ENCODE peak calls at places on chromosomes 3 and 15, in five cellular contexts. T is Peyer's patch, E is left ventricle myocardium superior, A is H54, O is NCI-H2029. Q is an unnamed sample.

GRCh38 chr3:73502609-73503560 is 121.9 kb downstream of the PDZRN3 start:
- DNase-seq in A (peak), T (no peak), E (peak), O (peak), Q (peak)

GRCh38 chr15:63462053-63462452 is 42.3 kb upstream of the USP3 start:
- DNase-seq in O (no peak), E (no peak), A (no peak), T (no peak), Q (no peak)

GRCh38 chr15:36334059-36334458 is 245.4 kb upstream of the CDIN1 start:
- DNase-seq in E (no peak), T (no peak), A (no peak), O (no peak), Q (no peak)

GRCh38 chr3:40267940-40268707 is 41.4 kb upstream of the EIF1B start:
- DNase-seq in E (no peak), A (no peak), O (no peak), T (no peak), Q (no peak)

GRCh38 chr15:66592505-66593218 is 26.9 kb upstream of the LCTL start:
- DNase-seq in T (no peak), A (no peak), O (no peak), E (no peak), Q (no peak)

GRCh38 chr3:51311055-51311454 is 74.0 kb upstream of the MANF start:
- DNase-seq in E (no peak), A (peak), O (no peak), T (no peak), Q (peak)

GRCh38 chr3:12630292-12630691 is 33.6 kb downstream of the RAF1 start:
- DNase-seq in E (no peak), A (no peak), O (no peak), T (no peak), Q (no peak)

GRCh38 chr15:45265506-45265905 is 13.5 kb downstream of the SLC28A2 start:
- DNase-seq in E (no peak), O (no peak), A (no peak), T (no peak), Q (no peak)

GRCh38 chr3:141307351-141308059 is 60.8 kb upstream of the ZBTB38 start:
- DNase-seq in E (no peak), T (no peak), O (no peak), A (no peak), Q (no peak)

GRCh38 chr3:15685927-15686326 is 84.4 kb downstream of the BTD start:
- DNase-seq in E (no peak), O (peak), A (no peak), T (no peak), Q (no peak)

GRCh38 chr3:41267975-41268640 is 68.8 kb downstream of the CTNNB1 start:
- DNase-seq in T (no peak), E (no peak), O (peak), A (peak), Q (peak)

GRCh38 chr15:50137893-50138292 is 18.9 kb upstream of the ATP8B4 start:
- DNase-seq in O (no peak), A (no peak), T (no peak), E (no peak), Q (no peak)